ENCODE peak calls at places on chromosomes 13 and 19, in nine cellular contexts. One of them, this sample, is unnamed.

GRCh38 chr13:52599037-52599852 is 43.0 kb upstream of the HNRNPA1L2 start:
- DNase-seq in NCI-H510A treated with DMSO at 0.1 percent for 48 hours: peak; percentile 73
- DNase-seq in KBM-7: peak; percentile 61
- DNase-seq in activated T-cell treated with anti-CD3 and anti-CD28 coated beads for 1 hour: no peak
- DNase-seq in stimulated activated CD4-positive, alpha-beta T cell treated with anti-CD3 and anti-CD28 coated beads, TNF-alpha, amount 100 ng/mL, for 48 hours: no peak
- DNase-seq in heart right ventricle: peak; percentile 51
- DNase-seq in progenitor cell of endocrine pancreas: no peak
- DNase-seq in mesothelial cell of epicardium: no peak
- DNase-seq in nephron progenitor cell: no peak
- DNase-seq in this sample: no peak

GRCh38 chr13:93007928-93008327 is 218.7 kb upstream of the GPC6 start:
- DNase-seq in NCI-H510A treated with DMSO at 0.1 percent for 48 hours: no peak
- DNase-seq in KBM-7: no peak
- DNase-seq in activated T-cell treated with anti-CD3 and anti-CD28 coated beads for 1 hour: no peak
- DNase-seq in stimulated activated CD4-positive, alpha-beta T cell treated with anti-CD3 and anti-CD28 coated beads, TNF-alpha, amount 100 ng/mL, for 48 hours: no peak
- DNase-seq in heart right ventricle: no peak
- DNase-seq in progenitor cell of endocrine pancreas: no peak
- DNase-seq in mesothelial cell of epicardium: no peak
- DNase-seq in nephron progenitor cell: no peak
- DNase-seq in this sample: no peak

GRCh38 chr19:18438331-18439024 is 545 bp upstream of the ISYNA1 start:
- DNase-seq in NCI-H510A treated with DMSO at 0.1 percent for 48 hours: no peak
- DNase-seq in KBM-7: no peak
- DNase-seq in activated T-cell treated with anti-CD3 and anti-CD28 coated beads for 1 hour: no peak
- DNase-seq in stimulated activated CD4-positive, alpha-beta T cell treated with anti-CD3 and anti-CD28 coated beads, TNF-alpha, amount 100 ng/mL, for 48 hours: no peak
- DNase-seq in heart right ventricle: peak; percentile 68
- DNase-seq in progenitor cell of endocrine pancreas: no peak
- DNase-seq in mesothelial cell of epicardium: peak; percentile 65
- DNase-seq in nephron progenitor cell: peak; percentile 58
- DNase-seq in this sample: no peak

GRCh38 chr13:48311223-48311622 is 7.7 kb downstream of the RB1 start:
- DNase-seq in NCI-H510A treated with DMSO at 0.1 percent for 48 hours: no peak
- DNase-seq in KBM-7: no peak
- DNase-seq in activated T-cell treated with anti-CD3 and anti-CD28 coated beads for 1 hour: no peak
- DNase-seq in stimulated activated CD4-positive, alpha-beta T cell treated with anti-CD3 and anti-CD28 coated beads, TNF-alpha, amount 100 ng/mL, for 48 hours: no peak
- DNase-seq in heart right ventricle: no peak
- DNase-seq in progenitor cell of endocrine pancreas: no peak
- DNase-seq in mesothelial cell of epicardium: no peak
- DNase-seq in nephron progenitor cell: no peak
- DNase-seq in this sample: no peak

GRCh38 chr19:8639821-8640401 is 9.5 kb downstream of the NFILZ start:
- DNase-seq in NCI-H510A treated with DMSO at 0.1 percent for 48 hours: no peak
- DNase-seq in KBM-7: no peak
- DNase-seq in activated T-cell treated with anti-CD3 and anti-CD28 coated beads for 1 hour: no peak
- DNase-seq in stimulated activated CD4-positive, alpha-beta T cell treated with anti-CD3 and anti-CD28 coated beads, TNF-alpha, amount 100 ng/mL, for 48 hours: no peak
- DNase-seq in heart right ventricle: no peak
- DNase-seq in progenitor cell of endocrine pancreas: no peak
- DNase-seq in mesothelial cell of epicardium: no peak
- DNase-seq in nephron progenitor cell: no peak
- DNase-seq in this sample: no peak

GRCh38 chr13:63198076-63198475 is 1782.4 kb upstream of the PCDH20 start:
- DNase-seq in NCI-H510A treated with DMSO at 0.1 percent for 48 hours: peak; percentile 46
- DNase-seq in KBM-7: no peak
- DNase-seq in activated T-cell treated with anti-CD3 and anti-CD28 coated beads for 1 hour: no peak
- DNase-seq in stimulated activated CD4-positive, alpha-beta T cell treated with anti-CD3 and anti-CD28 coated beads, TNF-alpha, amount 100 ng/mL, for 48 hours: no peak
- DNase-seq in heart right ventricle: no peak
- DNase-seq in progenitor cell of endocrine pancreas: no peak
- DNase-seq in mesothelial cell of epicardium: no peak
- DNase-seq in nephron progenitor cell: no peak
- DNase-seq in this sample: no peak

GRCh38 chr19:6738726-6739389 is 622 bp upstream of the TRIP10 start:
- DNase-seq in NCI-H510A treated with DMSO at 0.1 percent for 48 hours: no peak
- DNase-seq in KBM-7: no peak
- DNase-seq in activated T-cell treated with anti-CD3 and anti-CD28 coated beads for 1 hour: peak; percentile 18
- DNase-seq in stimulated activated CD4-positive, alpha-beta T cell treated with anti-CD3 and anti-CD28 coated beads, TNF-alpha, amount 100 ng/mL, for 48 hours: no peak
- DNase-seq in heart right ventricle: peak; percentile 59
- DNase-seq in progenitor cell of endocrine pancreas: no peak
- DNase-seq in mesothelial cell of epicardium: no peak
- DNase-seq in nephron progenitor cell: peak; percentile 54
- DNase-seq in this sample: peak; percentile 81

GRCh38 chr19:10230155-10230903 is 802 bp downstream of the S1PR2 start:
- DNase-seq in NCI-H510A treated with DMSO at 0.1 percent for 48 hours: no peak
- DNase-seq in KBM-7: no peak
- DNase-seq in activated T-cell treated with anti-CD3 and anti-CD28 coated beads for 1 hour: peak; percentile 40
- DNase-seq in stimulated activated CD4-positive, alpha-beta T cell treated with anti-CD3 and anti-CD28 coated beads, TNF-alpha, amount 100 ng/mL, for 48 hours: no peak
- DNase-seq in heart right ventricle: peak; percentile 52
- DNase-seq in progenitor cell of endocrine pancreas: peak; percentile 63
- DNase-seq in mesothelial cell of epicardium: peak; percentile 58
- DNase-seq in nephron progenitor cell: peak; percentile 79
- DNase-seq in this sample: peak; percentile 80

GRCh38 chr13:27487776-27488175 is 37.4 kb upstream of the MTIF3 start:
- DNase-seq in NCI-H510A treated with DMSO at 0.1 percent for 48 hours: no peak
- DNase-seq in KBM-7: no peak
- DNase-seq in activated T-cell treated with anti-CD3 and anti-CD28 coated beads for 1 hour: no peak
- DNase-seq in stimulated activated CD4-positive, alpha-beta T cell treated with anti-CD3 and anti-CD28 coated beads, TNF-alpha, amount 100 ng/mL, for 48 hours: no peak
- DNase-seq in heart right ventricle: no peak
- DNase-seq in progenitor cell of endocrine pancreas: no peak
- DNase-seq in mesothelial cell of epicardium: no peak
- DNase-seq in nephron progenitor cell: no peak
- DNase-seq in this sample: peak; percentile 35

GRCh38 chr13:73832203-73832602 is 302.0 kb downstream of the KLF12 start:
- DNase-seq in NCI-H510A treated with DMSO at 0.1 percent for 48 hours: no peak
- DNase-seq in KBM-7: no peak
- DNase-seq in activated T-cell treated with anti-CD3 and anti-CD28 coated beads for 1 hour: no peak
- DNase-seq in stimulated activated CD4-positive, alpha-beta T cell treated with anti-CD3 and anti-CD28 coated beads, TNF-alpha, amount 100 ng/mL, for 48 hours: no peak
- DNase-seq in heart right ventricle: no peak
- DNase-seq in progenitor cell of endocrine pancreas: no peak
- DNase-seq in mesothelial cell of epicardium: no peak
- DNase-seq in nephron progenitor cell: peak; percentile 3
- DNase-seq in this sample: no peak

GRCh38 chr19:31135841-31136240 is 213.4 kb downstream of the TSHZ3 start:
- DNase-seq in NCI-H510A treated with DMSO at 0.1 percent for 48 hours: no peak
- DNase-seq in KBM-7: no peak
- DNase-seq in activated T-cell treated with anti-CD3 and anti-CD28 coated beads for 1 hour: no peak
- DNase-seq in stimulated activated CD4-positive, alpha-beta T cell treated with anti-CD3 and anti-CD28 coated beads, TNF-alpha, amount 100 ng/mL, for 48 hours: no peak
- DNase-seq in heart right ventricle: no peak
- DNase-seq in progenitor cell of endocrine pancreas: no peak
- DNase-seq in mesothelial cell of epicardium: no peak
- DNase-seq in nephron progenitor cell: no peak
- DNase-seq in this sample: no peak

GRCh38 chr13:49935171-49936084 is 712 bp downstream of the SPRYD7 start:
- DNase-seq in NCI-H510A treated with DMSO at 0.1 percent for 48 hours: no peak
- DNase-seq in KBM-7: peak; percentile 66
- DNase-seq in activated T-cell treated with anti-CD3 and anti-CD28 coated beads for 1 hour: peak; percentile 5
- DNase-seq in stimulated activated CD4-positive, alpha-beta T cell treated with anti-CD3 and anti-CD28 coated beads, TNF-alpha, amount 100 ng/mL, for 48 hours: peak; percentile 6
- DNase-seq in heart right ventricle: peak; percentile 21
- DNase-seq in progenitor cell of endocrine pancreas: no peak
- DNase-seq in mesothelial cell of epicardium: peak; percentile 22
- DNase-seq in nephron progenitor cell: peak; percentile 51
- DNase-seq in this sample: peak; percentile 71

GRCh38 chr13:72537400-72537780 is 190.0 kb downstream of the MZT1 start:
- DNase-seq in NCI-H510A treated with DMSO at 0.1 percent for 48 hours: no peak
- DNase-seq in KBM-7: no peak
- DNase-seq in activated T-cell treated with anti-CD3 and anti-CD28 coated beads for 1 hour: no peak
- DNase-seq in stimulated activated CD4-positive, alpha-beta T cell treated with anti-CD3 and anti-CD28 coated beads, TNF-alpha, amount 100 ng/mL, for 48 hours: no peak
- DNase-seq in heart right ventricle: no peak
- DNase-seq in progenitor cell of endocrine pancreas: no peak
- DNase-seq in mesothelial cell of epicardium: no peak
- DNase-seq in nephron progenitor cell: no peak
- DNase-seq in this sample: no peak

GRCh38 chr13:30020726-30021312 is 170.4 kb upstream of the UBL3 start:
- DNase-seq in NCI-H510A treated with DMSO at 0.1 percent for 48 hours: no peak
- DNase-seq in KBM-7: no peak
- DNase-seq in activated T-cell treated with anti-CD3 and anti-CD28 coated beads for 1 hour: no peak
- DNase-seq in stimulated activated CD4-positive, alpha-beta T cell treated with anti-CD3 and anti-CD28 coated beads, TNF-alpha, amount 100 ng/mL, for 48 hours: no peak
- DNase-seq in heart right ventricle: no peak
- DNase-seq in progenitor cell of endocrine pancreas: no peak
- DNase-seq in mesothelial cell of epicardium: no peak
- DNase-seq in nephron progenitor cell: no peak
- DNase-seq in this sample: no peak